ENCODE peak calls at places on chromosomes 6 and 20, in nine cellular contexts. One of them, this sample, is unnamed. For H3K9me3, the result is how much of the 10 kb centered on the place peaks cover.

GRCh38 chr6:26017567-26017966 is 55.0 kb downstream of the TRIM38 start:
- DNase-seq in heart left ventricle: peak
- DNase-seq in HCT116: no peak
- DNase-seq in prostate gland: peak
- DNase-seq in upper lobe of left lung: peak
- DNase-seq in adrenal gland: peak
- DNase-seq in A549: no peak
- DNase-seq in stomach: peak
- DNase-seq in uterus: peak
- DNase-seq in this sample: no peak

GRCh38 chr6:158648682-158649131 is 1.1 kb upstream of the SYTL3 start:
- DNase-seq in prostate gland: no peak
- DNase-seq in HCT116: no peak
- DNase-seq in adrenal gland: peak
- DNase-seq in heart left ventricle: no peak
- DNase-seq in stomach: peak
- DNase-seq in upper lobe of left lung: no peak
- DNase-seq in uterus: no peak
- DNase-seq in A549: no peak
- DNase-seq in this sample: no peak

GRCh38 chr6:166586424-166587156 is at the start of gene RAMACL:
- DNase-seq in uterus: no peak
- DNase-seq in prostate gland: no peak
- DNase-seq in adrenal gland: no peak
- DNase-seq in HCT116: peak
- DNase-seq in stomach: peak
- DNase-seq in upper lobe of left lung: no peak
- DNase-seq in heart left ventricle: no peak
- DNase-seq in A549: peak
- DNase-seq in this sample: peak

GRCh38 chr20:34084227-34084923 is 27.7 kb downstream of the EIF2S2 start:
- DNase-seq in stomach: no peak
- DNase-seq in upper lobe of left lung: no peak
- DNase-seq in heart left ventricle: no peak
- DNase-seq in uterus: no peak
- DNase-seq in A549: no peak
- DNase-seq in prostate gland: no peak
- DNase-seq in HCT116: no peak
- DNase-seq in adrenal gland: peak
- DNase-seq in this sample: no peak

GRCh38 chr6:7165736-7166296 is 58.1 kb downstream of the RREB1 start:
- DNase-seq in HCT116: no peak
- DNase-seq in upper lobe of left lung: peak
- DNase-seq in uterus: no peak
- DNase-seq in adrenal gland: no peak
- DNase-seq in stomach: no peak
- DNase-seq in heart left ventricle: no peak
- DNase-seq in A549: no peak
- DNase-seq in prostate gland: no peak
- DNase-seq in this sample: no peak

GRCh38 chr6:131787079-131787478 is 20.7 kb upstream of the ENPP1 start:
- DNase-seq in adrenal gland: no peak
- DNase-seq in A549: no peak
- DNase-seq in upper lobe of left lung: no peak
- DNase-seq in uterus: no peak
- DNase-seq in stomach: no peak
- DNase-seq in HCT116: no peak
- DNase-seq in prostate gland: no peak
- DNase-seq in heart left ventricle: no peak
- DNase-seq in this sample: no peak

GRCh38 chr20:31605902-31606677 is 1.0 kb downstream of the ID1 start:
- DNase-seq in adrenal gland: no peak
- DNase-seq in prostate gland: peak
- DNase-seq in A549: no peak
- DNase-seq in HCT116: no peak
- DNase-seq in upper lobe of left lung: peak
- DNase-seq in heart left ventricle: peak
- DNase-seq in stomach: peak
- DNase-seq in uterus: peak
- DNase-seq in this sample: no peak

GRCh38 chr20:63032861-63033634 is 26.3 kb upstream of the BHLHE23 start:
- DNase-seq in stomach: no peak
- DNase-seq in HCT116: no peak
- DNase-seq in prostate gland: no peak
- DNase-seq in heart left ventricle: peak
- DNase-seq in adrenal gland: no peak
- DNase-seq in upper lobe of left lung: peak
- DNase-seq in A549: no peak
- DNase-seq in uterus: no peak
- DNase-seq in this sample: no peak

GRCh38 chr6:145733770-145734169 is 1.6 kb downstream of the EPM2A start:
- DNase-seq in HCT116: no peak
- DNase-seq in prostate gland: no peak
- DNase-seq in uterus: no peak
- DNase-seq in upper lobe of left lung: no peak
- DNase-seq in adrenal gland: no peak
- DNase-seq in heart left ventricle: no peak
- DNase-seq in stomach: no peak
- DNase-seq in A549: no peak
- DNase-seq in this sample: no peak

GRCh38 chr6:155693573-155694428 is 238.2 kb upstream of the NOX3 start:
- DNase-seq in upper lobe of left lung: no peak
- DNase-seq in uterus: no peak
- DNase-seq in adrenal gland: no peak
- DNase-seq in HCT116: no peak
- DNase-seq in heart left ventricle: no peak
- DNase-seq in A549: no peak
- DNase-seq in stomach: peak
- DNase-seq in prostate gland: no peak
- DNase-seq in this sample: no peak

GRCh38 chr20:32741151-32741550 is 2.1 kb downstream of the COMMD7 start:
- DNase-seq in uterus: no peak
- DNase-seq in stomach: no peak
- DNase-seq in prostate gland: no peak
- DNase-seq in A549: no peak
- DNase-seq in upper lobe of left lung: no peak
- DNase-seq in adrenal gland: no peak
- DNase-seq in heart left ventricle: no peak
- DNase-seq in HCT116: no peak
- DNase-seq in this sample: no peak

GRCh38 chr20:6698056-6698455 is 69.4 kb upstream of the BMP2 start:
- DNase-seq in adrenal gland: no peak
- DNase-seq in prostate gland: peak
- DNase-seq in heart left ventricle: no peak
- DNase-seq in A549: peak
- DNase-seq in HCT116: peak
- DNase-seq in uterus: no peak
- DNase-seq in stomach: peak
- DNase-seq in upper lobe of left lung: no peak
- DNase-seq in this sample: no peak

GRCh38 chr6:166415306-166415705 is 32.6 kb upstream of the MPC1 start:
- DNase-seq in stomach: no peak
- DNase-seq in heart left ventricle: no peak
- DNase-seq in adrenal gland: no peak
- DNase-seq in upper lobe of left lung: no peak
- DNase-seq in uterus: no peak
- DNase-seq in prostate gland: no peak
- DNase-seq in HCT116: no peak
- DNase-seq in A549: no peak
- DNase-seq in this sample: no peak

GRCh38 chr20:346640-347316 is at the start of gene NRSN2:
- DNase-seq in stomach: peak
- DNase-seq in uterus: peak
- DNase-seq in adrenal gland: peak
- DNase-seq in prostate gland: peak
- DNase-seq in upper lobe of left lung: peak
- DNase-seq in A549: peak
- DNase-seq in heart left ventricle: peak
- DNase-seq in HCT116: no peak
- DNase-seq in this sample: peak

GRCh38 chr20:1263853-1264252 is 2.2 kb upstream of the SNPH start:
- DNase-seq in adrenal gland: no peak
- DNase-seq in heart left ventricle: no peak
- DNase-seq in prostate gland: no peak
- DNase-seq in stomach: no peak
- DNase-seq in upper lobe of left lung: no peak
- DNase-seq in A549: no peak
- DNase-seq in uterus: no peak
- DNase-seq in HCT116: no peak
- DNase-seq in this sample: no peak

GRCh38 chr6:126112171-126112632 is 125.9 kb downstream of the TRMT11 start:
- DNase-seq in heart left ventricle: no peak
- DNase-seq in stomach: no peak
- DNase-seq in adrenal gland: no peak
- DNase-seq in A549: no peak
- DNase-seq in uterus: no peak
- DNase-seq in prostate gland: no peak
- DNase-seq in upper lobe of left lung: no peak
- DNase-seq in HCT116: no peak
- DNase-seq in this sample: no peak

GRCh38 chr6:116615937-116616756 is at the start of gene RSPH4A:
- DNase-seq in prostate gland: peak
- DNase-seq in stomach: peak
- DNase-seq in adrenal gland: peak
- DNase-seq in HCT116: peak
- DNase-seq in upper lobe of left lung: no peak
- DNase-seq in uterus: peak
- DNase-seq in A549: peak
- DNase-seq in heart left ventricle: peak
- DNase-seq in this sample: peak
- TF ChIP-seq CTCF in prostate gland: no peak
- TF ChIP-seq CTCF in stomach: no peak
- TF ChIP-seq CTCF in adrenal gland: no peak
- TF ChIP-seq CTCF in HCT116: no peak
- TF ChIP-seq CTCF in upper lobe of left lung: no peak
- TF ChIP-seq CTCF in uterus: no peak
- TF ChIP-seq CTCF in A549: no peak
- TF ChIP-seq CTCF in heart left ventricle: no peak
- TF ChIP-seq CTCF in this sample: no peak

GRCh38 chr6:33123732-33124524 is 48.1 kb downstream of the HLA-DPB1 start:
- DNase-seq in adrenal gland: no peak
- DNase-seq in upper lobe of left lung: no peak
- DNase-seq in A549: peak
- DNase-seq in heart left ventricle: no peak
- DNase-seq in prostate gland: no peak
- DNase-seq in HCT116: peak
- DNase-seq in stomach: no peak
- DNase-seq in uterus: no peak
- DNase-seq in this sample: no peak

GRCh38 chr6:33126101-33126714 is 50.4 kb downstream of the HLA-DPB1 start:
- DNase-seq in adrenal gland: peak
- DNase-seq in stomach: peak
- DNase-seq in uterus: peak
- DNase-seq in heart left ventricle: peak
- DNase-seq in upper lobe of left lung: no peak
- DNase-seq in prostate gland: peak
- DNase-seq in A549: peak
- DNase-seq in HCT116: peak
- DNase-seq in this sample: peak

GRCh38 chr6:33123181-33123580 is 47.4 kb downstream of the HLA-DPB1 start:
- DNase-seq in HCT116: no peak
- DNase-seq in upper lobe of left lung: no peak
- DNase-seq in prostate gland: no peak
- DNase-seq in A549: no peak
- DNase-seq in adrenal gland: no peak
- DNase-seq in uterus: no peak
- DNase-seq in heart left ventricle: no peak
- DNase-seq in stomach: no peak
- DNase-seq in this sample: no peak

GRCh38 chr6:33124947-33125346 is 49.2 kb downstream of the HLA-DPB1 start:
- DNase-seq in adrenal gland: no peak
- DNase-seq in heart left ventricle: no peak
- DNase-seq in prostate gland: no peak
- DNase-seq in uterus: no peak
- DNase-seq in upper lobe of left lung: no peak
- DNase-seq in HCT116: no peak
- DNase-seq in stomach: no peak
- DNase-seq in A549: no peak
- DNase-seq in this sample: no peak

DNA sequence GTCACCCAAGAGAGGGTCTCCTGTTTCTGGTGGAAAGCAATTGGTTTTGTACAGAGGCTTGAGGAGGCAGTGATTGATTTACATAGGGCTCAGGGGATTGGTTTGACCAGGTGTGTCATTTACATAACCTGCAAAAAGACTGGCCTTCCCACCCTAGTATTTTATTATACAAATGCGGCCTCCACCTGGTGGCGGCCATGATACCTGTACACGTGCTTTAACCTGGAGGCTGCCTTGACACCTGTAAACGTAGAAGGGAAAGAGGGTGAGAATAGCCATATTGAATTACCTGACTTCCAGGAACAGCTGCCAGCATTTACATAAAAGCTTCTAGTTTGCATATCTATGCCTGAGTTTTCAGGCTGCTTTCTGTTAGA is 48.7 kb downstream of the HLA-DPB1 start:
- DNase-seq in adrenal gland: no peak
- DNase-seq in prostate gland: no peak
- DNase-seq in A549: no peak
- DNase-seq in upper lobe of left lung: no peak
- DNase-seq in uterus: no peak
- DNase-seq in heart left ventricle: no peak
- DNase-seq in HCT116: no peak
- DNase-seq in stomach: no peak
- DNase-seq in this sample: no peak
- TF ChIP-seq POLR2A in adrenal gland: no peak
- TF ChIP-seq POLR2A in prostate gland: no peak
- TF ChIP-seq POLR2A in A549: no peak
- TF ChIP-seq POLR2A in upper lobe of left lung: no peak
- TF ChIP-seq POLR2A in uterus: no peak
- TF ChIP-seq POLR2A in heart left ventricle: no peak
- TF ChIP-seq POLR2A in HCT116: no peak
- TF ChIP-seq POLR2A in stomach: no peak
- TF ChIP-seq POLR2A in this sample: no peak

DNA sequence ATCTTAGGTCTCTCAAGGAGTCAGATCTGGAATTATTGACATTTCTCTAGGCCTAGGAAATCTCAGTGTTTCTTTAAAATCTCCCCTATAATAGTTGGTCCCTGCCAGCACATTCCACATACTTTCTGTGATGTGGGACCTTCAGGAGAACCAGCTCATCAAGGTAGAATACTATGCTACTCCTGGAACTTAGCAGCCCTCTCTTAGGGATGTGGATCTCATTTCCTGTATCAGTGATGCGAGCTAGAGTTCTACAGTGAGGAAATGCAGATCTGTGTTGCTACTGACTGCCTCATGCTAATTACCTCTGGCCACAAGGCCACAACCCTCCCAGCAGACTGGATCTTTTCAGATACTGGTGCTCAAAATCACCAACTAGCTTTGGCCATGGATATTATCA is 193.8 kb downstream of the CLVS2 start:
- DNase-seq in prostate gland: no peak
- DNase-seq in upper lobe of left lung: no peak
- DNase-seq in uterus: no peak
- DNase-seq in A549: no peak
- DNase-seq in heart left ventricle: no peak
- DNase-seq in adrenal gland: no peak
- DNase-seq in stomach: no peak
- DNase-seq in HCT116: no peak
- DNase-seq in this sample: no peak
- H3K9me3 ChIP-seq in prostate gland: under half
- H3K9me3 ChIP-seq in upper lobe of left lung: under half
- H3K9me3 ChIP-seq in uterus: under half
- H3K9me3 ChIP-seq in A549: under half
- H3K9me3 ChIP-seq in heart left ventricle: under half
- H3K9me3 ChIP-seq in adrenal gland: under half
- H3K9me3 ChIP-seq in stomach: under half
- H3K9me3 ChIP-seq in HCT116: under half
- H3K9me3 ChIP-seq in this sample: under half

GRCh38 chr6:169070506-169071176 is 183.0 kb downstream of the THBS2 start:
- DNase-seq in stomach: peak
- DNase-seq in heart left ventricle: peak
- DNase-seq in HCT116: peak
- DNase-seq in A549: peak
- DNase-seq in adrenal gland: peak
- DNase-seq in upper lobe of left lung: no peak
- DNase-seq in prostate gland: peak
- DNase-seq in uterus: peak
- DNase-seq in this sample: peak
- TF ChIP-seq CTCF in stomach: no peak
- TF ChIP-seq CTCF in heart left ventricle: no peak
- TF ChIP-seq CTCF in HCT116: no peak
- TF ChIP-seq CTCF in A549: peak
- TF ChIP-seq CTCF in adrenal gland: no peak
- TF ChIP-seq CTCF in upper lobe of left lung: no peak
- TF ChIP-seq CTCF in prostate gland: no peak
- TF ChIP-seq CTCF in uterus: peak
- TF ChIP-seq CTCF in this sample: no peak